ENCODE peak calls at places on chromosomes 7 and 10, in nine cellular contexts. F is ELF-1; C is progenitor cell of endocrine pancreas; W is AG10803; O is fibroblast of pulmonary artery; D is OCI-M1; E is CD4-positive, alpha-beta memory T cell; V is NAMALWA; T is lower lobe of right lung. S is an unnamed sample.

GRCh38 chr10:98361131-98361633 is 53.8 kb downstream of the PYROXD2 start:
- DNase-seq in W (peak), F (peak), O (peak), V (no peak), C (no peak), D (peak), T (peak), E (no peak), S (peak)

GRCh38 chr10:59971915-59972314 is 65.6 kb upstream of the CCDC6 start:
- DNase-seq in E (no peak), V (no peak), T (no peak), D (no peak), C (peak), O (peak), F (peak), W (peak), S (peak)

GRCh38 chr7:73715648-73716317 is 3.7 kb downstream of the STX1A start:
- DNase-seq in C (no peak), O (peak), D (peak), W (peak), T (no peak), V (peak), E (no peak), F (peak), S (peak)

GRCh38 chr10:7634142-7634894 is 32.4 kb downstream of the ITIH5 start:
- DNase-seq in D (no peak), F (no peak), C (no peak), W (peak), T (no peak), E (no peak), O (no peak), V (no peak), S (no peak)

GRCh38 chr10:124911124-124912051 is 30.5 kb upstream of the ZRANB1 start:
- DNase-seq in O (peak), W (peak), F (no peak), E (no peak), D (peak), V (no peak), T (no peak), C (no peak), S (no peak)

GRCh38 chr7:47743898-47744612 is 162.1 kb upstream of the TNS3 start:
- DNase-seq in D (no peak), T (no peak), O (peak), C (peak), F (peak), E (no peak), W (no peak), V (no peak), S (peak)

GRCh38 chr10:114629824-114630430 is 28.1 kb downstream of the ABLIM1 start:
- DNase-seq in E (no peak), W (no peak), O (no peak), D (no peak), T (no peak), V (no peak), C (no peak), F (no peak), S (no peak)

GRCh38 chr10:22436893-22437619 is 91.8 kb downstream of the SPAG6 start:
- DNase-seq in W (peak), C (peak), O (peak), F (peak), E (peak), D (peak), T (peak), V (no peak), S (peak)

GRCh38 chr10:71588685-71589084 is 130.9 kb downstream of the C10orf105 start:
- DNase-seq in V (no peak), E (no peak), C (no peak), O (no peak), W (no peak), D (no peak), T (no peak), F (no peak), S (no peak)

GRCh38 chr10:132803595-132804210 is 17.8 kb upstream of the NKX6-2 start:
- DNase-seq in V (no peak), T (no peak), D (no peak), C (no peak), F (no peak), W (no peak), E (no peak), O (no peak), S (no peak)